ENCODE peak calls at places on chromosomes 1 and 21, in four cellular contexts. L, M, I and T are unnamed samples.
A peak's percentile ranks its signal among the peaks of the same experiment; 100 is the strongest.

GRCh38 chr1:235470741-235471439 is 33.4 kb downstream of the B3GALNT2 start:
- DNase-seq in L (peak; percentile 56), I (no peak), M (no peak), T (no peak)

GRCh38 chr21:40587786-40588353 is 259.1 kb downstream of the DSCAM start:
- DNase-seq in I (peak; percentile 5), L (no peak), M (no peak), T (no peak)

GRCh38 chr1:88341436-88341835 is 342.6 kb upstream of the PKN2 start:
- DNase-seq in I (no peak), M (no peak), L (no peak), T (no peak)

GRCh38 chr1:55724551-55725325 is 509.6 kb upstream of the USP24 start:
- DNase-seq in M (peak; percentile 97), I (peak; percentile 94), L (no peak), T (no peak)

GRCh38 chr1:219917851-219918466 is 10.4 kb downstream of the SLC30A10 start:
- DNase-seq in L (no peak), I (peak; percentile 47), M (no peak), T (no peak)

GRCh38 chr1:10867914-10868598 is 71.6 kb upstream of the CASZ1 start:
- DNase-seq in I (no peak), L (no peak), M (no peak), T (no peak)

GRCh38 chr1:76336951-76337371 is 262.4 kb downstream of the ST6GALNAC3 start:
- DNase-seq in L (no peak), I (peak; percentile 89), M (peak; percentile 84), T (peak; percentile 29)

GRCh38 chr1:40313329-40313957 is 3.6 kb downstream of the COL9A2 start:
- DNase-seq in I (no peak), L (no peak), M (no peak), T (no peak)

GRCh38 chr1:215824245-215824644 is 257.1 kb downstream of the KCTD3 start:
- DNase-seq in L (no peak), M (peak; percentile 45), I (peak; percentile 6), T (no peak)

GRCh38 chr1:156153362-156153761 is at the start of gene SEMA4A:
- DNase-seq in I (no peak), L (no peak), M (no peak), T (peak; percentile 63)

GRCh38 chr1:227939791-227940771 is 7.7 kb downstream of the WNT9A start:
- DNase-seq in M (no peak), I (no peak), L (no peak), T (peak; percentile 10)

GRCh38 chr21:44783023-44783696 is 18.5 kb downstream of the UBE2G2 start:
- DNase-seq in L (no peak), I (no peak), M (no peak), T (no peak)

GRCh38 chr1:152185544-152186391 is 26.7 kb upstream of the RPTN start:
- DNase-seq in I (peak; percentile 61), M (peak; percentile 64), L (peak; percentile 49), T (peak; percentile 35)

GRCh38 chr21:38729745-38730401 is 75.9 kb upstream of the ETS2 start:
- DNase-seq in L (no peak), M (peak; percentile 9), I (peak; percentile 80), T (no peak)

GRCh38 chr1:241615043-241615974 is 24.9 kb downstream of the CHML start:
- DNase-seq in I (peak; percentile 27), L (no peak), M (no peak), T (peak; percentile 49)

GRCh38 chr1:109229531-109230127 is 15.9 kb downstream of the SARS1 start:
- DNase-seq in M (no peak), I (no peak), L (no peak), T (no peak)

GRCh38 chr1:116164056-116164889 is 53.1 kb downstream of the MAB21L3 start:
- DNase-seq in L (no peak), I (no peak), M (no peak), T (peak; percentile 30)

GRCh38 chr1:172777767-172778166 is 118.9 kb downstream of the FASLG start:
- DNase-seq in I (no peak), L (no peak), M (no peak), T (no peak)

GRCh38 chr1:18110968-18111367 is 3.4 kb downstream of the IGSF21 start:
- DNase-seq in M (no peak), L (no peak), I (no peak), T (peak; percentile 62)
- H3K4me3 ChIP-seq in M (no peak overlapping the region), L (no peak overlapping the region), I (no peak overlapping the region), T (peak overlapping the region; percentile 13)

DNA sequence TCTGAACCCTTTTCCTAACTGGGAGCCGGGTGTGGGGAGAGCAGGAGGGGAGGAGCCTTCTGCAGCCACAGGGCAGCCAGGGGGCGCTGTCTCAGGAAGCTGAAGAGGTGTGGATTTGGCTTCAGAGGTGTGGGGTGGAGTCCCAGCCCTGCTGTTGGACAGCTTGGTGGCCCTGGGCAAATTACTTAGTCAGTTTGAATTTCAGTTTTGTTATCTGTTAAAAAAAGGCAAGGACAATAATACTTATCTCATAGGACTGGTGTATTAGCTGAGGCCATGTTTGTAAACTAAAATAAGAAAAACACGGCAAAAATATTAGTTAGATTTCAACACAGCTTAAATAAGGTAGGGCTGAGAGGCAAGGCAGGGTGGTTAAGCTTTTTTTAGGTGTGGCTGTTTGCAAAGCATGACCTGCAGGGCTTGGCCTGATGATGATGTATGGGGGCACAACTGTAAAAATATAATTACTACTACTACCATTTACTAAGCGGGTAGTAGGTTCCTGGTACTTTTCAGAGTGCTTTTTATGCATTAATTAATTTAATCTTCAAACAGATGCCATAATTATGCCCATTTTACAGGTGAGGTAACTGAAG is 111.8 kb downstream of the PLXNA2 start:
- DNase-seq in L (peak; percentile 64), M (peak; percentile 42), I (peak; percentile 66), T (peak; percentile 95)
- H3K27ac ChIP-seq in L (no peak overlapping the region), M (no peak overlapping the region), I (no peak overlapping the region), T (peak overlapping the region; percentile 5)

GRCh38 chr1:2569060-2569459 is 12.9 kb downstream of the TNFRSF14 start:
- DNase-seq in I (no peak), L (no peak), M (no peak), T (no peak)
- H3K9ac ChIP-seq in I (no peak overlapping the region), L (no peak overlapping the region), M (no peak overlapping the region), T (no peak overlapping the region)

GRCh38 chr21:42063578-42064521 is 7.3 kb upstream of the UMODL1 start:
- DNase-seq in M (no peak), I (peak; percentile 20), L (no peak), T (peak; percentile 75)
- H3K4me3 ChIP-seq in M (no peak overlapping the region), I (no peak overlapping the region), L (no peak overlapping the region), T (no peak overlapping the region)

GRCh38 chr1:75074719-75075395 is 59.3 kb upstream of the LHX8 start:
- DNase-seq in M (no peak), L (no peak), I (no peak), T (no peak)

GRCh38 chr1:75083848-75084514 is 50.2 kb upstream of the LHX8 start:
- DNase-seq in M (no peak), L (no peak), I (peak; percentile 29), T (no peak)

GRCh38 chr1:75083223-75083622 is 51.0 kb upstream of the LHX8 start:
- DNase-seq in I (no peak), L (no peak), M (no peak), T (no peak)

DNA sequence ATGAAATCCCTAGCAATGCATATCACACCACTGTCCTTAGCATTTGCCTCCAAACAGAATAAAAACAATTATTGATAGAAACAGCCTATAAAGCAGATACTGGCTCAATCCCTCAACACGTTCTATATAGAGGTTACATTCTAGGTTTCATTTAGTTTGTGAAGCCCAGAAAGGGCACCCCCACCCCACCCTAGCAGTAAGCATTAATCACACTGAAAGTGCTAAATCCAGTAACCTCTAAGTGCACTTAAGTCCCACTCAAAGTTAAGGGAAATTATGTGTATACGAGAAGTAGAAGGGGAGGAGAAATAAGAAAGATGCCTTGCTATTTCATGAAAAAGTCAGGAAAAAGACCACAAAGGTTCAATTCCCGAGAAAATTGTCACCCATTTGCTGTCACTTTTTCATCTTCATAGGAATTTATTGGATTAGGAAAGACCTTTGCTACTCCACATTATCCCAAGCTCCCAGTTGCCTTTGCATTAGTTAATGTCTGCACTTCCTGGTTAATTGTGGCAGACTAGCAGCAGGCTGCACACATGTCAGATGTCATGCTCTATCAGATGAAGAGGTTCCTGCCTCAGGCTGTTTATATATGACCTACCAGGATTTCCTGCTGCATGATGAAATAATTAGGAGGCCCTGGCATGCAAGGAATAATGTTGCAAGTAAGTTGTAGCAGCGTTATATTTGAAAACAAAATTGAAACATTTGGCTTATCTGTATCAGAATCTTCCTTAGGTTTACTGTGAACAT is 54.5 kb upstream of the LHX8 start:
- DNase-seq in L (peak; percentile 61), M (no peak), I (no peak), T (no peak)
- H3K27ac ChIP-seq in L (no peak overlapping the region), M (no peak overlapping the region), I (no peak overlapping the region), T (no peak overlapping the region)